ENCODE peak calls at places on chromosomes 2 and 18, in six cellular contexts. One of them, this sample, is unnamed.

GRCh38 chr2:133819906-133820305 is 251.6 kb upstream of the NCKAP5 start:
- DNase-seq in neuronal stem cell: no peak
- DNase-seq in suprapubic skin: no peak
- DNase-seq in heart left ventricle: no peak
- DNase-seq in IMR-90: no peak
- DNase-seq in Peyer's patch: no peak
- DNase-seq in this sample: no peak

GRCh38 chr18:77071711-77072292 is 60.8 kb downstream of the MBP start:
- DNase-seq in neuronal stem cell: no peak
- DNase-seq in heart left ventricle: peak; percentile 60
- DNase-seq in Peyer's patch: no peak
- DNase-seq in suprapubic skin: no peak
- DNase-seq in IMR-90: peak; percentile 100
- DNase-seq in this sample: no peak

GRCh38 chr2:191204443-191204842 is 40.8 kb upstream of the MYO1B start:
- DNase-seq in heart left ventricle: no peak
- DNase-seq in neuronal stem cell: no peak
- DNase-seq in IMR-90: no peak
- DNase-seq in suprapubic skin: no peak
- DNase-seq in Peyer's patch: no peak
- DNase-seq in this sample: no peak

GRCh38 chr2:71157124-71157802 is 26.8 kb downstream of the MPHOSPH10 start:
- DNase-seq in IMR-90: peak; percentile 18
- DNase-seq in Peyer's patch: peak; percentile 77
- DNase-seq in heart left ventricle: peak; percentile 49
- DNase-seq in neuronal stem cell: peak; percentile 77
- DNase-seq in suprapubic skin: no peak
- DNase-seq in this sample: peak; percentile 57

GRCh38 chr18:28147674-28148171 is 29.2 kb downstream of the CDH2 start:
- DNase-seq in suprapubic skin: no peak
- DNase-seq in Peyer's patch: no peak
- DNase-seq in heart left ventricle: no peak
- DNase-seq in neuronal stem cell: no peak
- DNase-seq in IMR-90: peak; percentile 85
- DNase-seq in this sample: no peak

GRCh38 chr18:28576941-28577340 is 400.0 kb upstream of the CDH2 start:
- DNase-seq in IMR-90: peak; percentile 5
- DNase-seq in Peyer's patch: no peak
- DNase-seq in suprapubic skin: no peak
- DNase-seq in heart left ventricle: no peak
- DNase-seq in neuronal stem cell: no peak
- DNase-seq in this sample: no peak

GRCh38 chr2:240918258-240919091 is 12.3 kb downstream of the CROCC2 start:
- DNase-seq in IMR-90: no peak
- DNase-seq in neuronal stem cell: no peak
- DNase-seq in heart left ventricle: peak; percentile 17
- DNase-seq in Peyer's patch: peak; percentile 41
- DNase-seq in suprapubic skin: peak; percentile 54
- DNase-seq in this sample: peak; percentile 4

GRCh38 chr2:151097118-151097517 is 164.5 kb downstream of the RBM43 start:
- DNase-seq in Peyer's patch: no peak
- DNase-seq in IMR-90: peak; percentile 44
- DNase-seq in suprapubic skin: no peak
- DNase-seq in neuronal stem cell: no peak
- DNase-seq in heart left ventricle: no peak
- DNase-seq in this sample: no peak

GRCh38 chr2:121210691-121211090 is 74.3 kb downstream of the TFCP2L1 start:
- DNase-seq in suprapubic skin: no peak
- DNase-seq in IMR-90: no peak
- DNase-seq in heart left ventricle: peak; percentile 22
- DNase-seq in Peyer's patch: peak; percentile 81
- DNase-seq in neuronal stem cell: no peak
- DNase-seq in this sample: peak; percentile 71

GRCh38 chr2:58131191-58132011 is 84.8 kb downstream of the VRK2 start:
- DNase-seq in suprapubic skin: no peak
- DNase-seq in Peyer's patch: no peak
- DNase-seq in IMR-90: peak; percentile 63
- DNase-seq in heart left ventricle: peak; percentile 38
- DNase-seq in neuronal stem cell: no peak
- DNase-seq in this sample: no peak

GRCh38 chr18:37565985-37566478 is 434 bp upstream of the CELF4 start:
- DNase-seq in Peyer's patch: no peak
- DNase-seq in suprapubic skin: no peak
- DNase-seq in neuronal stem cell: peak; percentile 63
- DNase-seq in heart left ventricle: peak; percentile 66
- DNase-seq in IMR-90: peak; percentile 5
- DNase-seq in this sample: peak; percentile 76

GRCh38 chr18:23716516-23716915 is 27.3 kb downstream of the LAMA3 start:
- DNase-seq in heart left ventricle: no peak
- DNase-seq in IMR-90: peak; percentile 88
- DNase-seq in suprapubic skin: no peak
- DNase-seq in neuronal stem cell: no peak
- DNase-seq in Peyer's patch: no peak
- DNase-seq in this sample: no peak

GRCh38 chr2:98543214-98543613 is 65.1 kb downstream of the COA5 start:
- DNase-seq in neuronal stem cell: no peak
- DNase-seq in heart left ventricle: no peak
- DNase-seq in Peyer's patch: no peak
- DNase-seq in IMR-90: no peak
- DNase-seq in suprapubic skin: no peak
- DNase-seq in this sample: no peak

GRCh38 chr18:26312196-26312595 is 86.0 kb downstream of the TAF4B start:
- DNase-seq in neuronal stem cell: peak; percentile 8
- DNase-seq in suprapubic skin: no peak
- DNase-seq in Peyer's patch: no peak
- DNase-seq in heart left ventricle: no peak
- DNase-seq in IMR-90: no peak
- DNase-seq in this sample: no peak

GRCh38 chr2:1721706-1722483 is 22.4 kb downstream of the PXDN start:
- DNase-seq in heart left ventricle: no peak
- DNase-seq in suprapubic skin: no peak
- DNase-seq in Peyer's patch: no peak
- DNase-seq in neuronal stem cell: no peak
- DNase-seq in IMR-90: peak; percentile 91
- DNase-seq in this sample: no peak

GRCh38 chr2:150520887-150521664 is 33.6 kb upstream of the RND3 start:
- DNase-seq in suprapubic skin: no peak
- DNase-seq in heart left ventricle: no peak
- DNase-seq in IMR-90: peak; percentile 83
- DNase-seq in Peyer's patch: no peak
- DNase-seq in neuronal stem cell: no peak
- DNase-seq in this sample: no peak

GRCh38 chr2:123715467-123715982 is 309.6 kb upstream of the CNTNAP5 start:
- DNase-seq in neuronal stem cell: no peak
- DNase-seq in Peyer's patch: no peak
- DNase-seq in heart left ventricle: no peak
- DNase-seq in suprapubic skin: no peak
- DNase-seq in IMR-90: no peak
- DNase-seq in this sample: no peak

GRCh38 chr2:224145751-224146355 is 106.8 kb upstream of the SERPINE2 start:
- DNase-seq in Peyer's patch: peak; percentile 76
- DNase-seq in IMR-90: peak; percentile 80
- DNase-seq in heart left ventricle: no peak
- DNase-seq in neuronal stem cell: no peak
- DNase-seq in suprapubic skin: no peak
- DNase-seq in this sample: peak; percentile 16

GRCh38 chr2:200356794-200357472 is 50.4 kb downstream of the SPATS2L start:
- DNase-seq in IMR-90: peak; percentile 78
- DNase-seq in Peyer's patch: no peak
- DNase-seq in neuronal stem cell: no peak
- DNase-seq in suprapubic skin: no peak
- DNase-seq in heart left ventricle: no peak
- DNase-seq in this sample: no peak

GRCh38 chr2:241874277-241874925 is 4.9 kb downstream of the RTP5 start:
- DNase-seq in Peyer's patch: no peak
- DNase-seq in IMR-90: no peak
- DNase-seq in heart left ventricle: no peak
- DNase-seq in suprapubic skin: no peak
- DNase-seq in neuronal stem cell: no peak
- DNase-seq in this sample: no peak

GRCh38 chr2:162256621-162257020 is 13.4 kb upstream of the FAP start:
- DNase-seq in Peyer's patch: no peak
- DNase-seq in neuronal stem cell: no peak
- DNase-seq in suprapubic skin: no peak
- DNase-seq in IMR-90: peak; percentile 37
- DNase-seq in heart left ventricle: no peak
- DNase-seq in this sample: no peak

DNA sequence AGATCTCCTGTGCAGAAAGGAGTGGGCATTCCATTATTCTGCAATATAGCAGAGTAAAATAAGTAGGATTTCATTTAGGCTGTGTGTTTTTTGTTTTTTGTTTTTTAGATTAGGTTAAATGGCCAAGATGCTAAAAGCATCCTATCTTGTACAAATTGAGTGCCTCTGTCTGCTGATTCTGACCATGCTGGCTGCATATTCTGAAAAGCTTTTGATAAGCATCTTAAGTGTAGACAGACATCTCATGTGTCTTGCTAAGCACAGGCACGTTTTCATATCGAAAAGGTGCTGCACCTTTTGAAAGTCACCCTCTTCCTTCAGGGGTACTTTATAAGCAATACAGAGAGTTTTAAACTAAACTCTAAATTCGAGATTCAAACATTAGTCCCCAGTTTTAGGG is 74.0 kb upstream of the BCL11A start:
- DNase-seq in IMR-90: no peak
- DNase-seq in heart left ventricle: no peak
- DNase-seq in suprapubic skin: no peak
- DNase-seq in Peyer's patch: no peak
- DNase-seq in neuronal stem cell: no peak
- DNase-seq in this sample: no peak
- H3K4me3 ChIP-seq in IMR-90: no peak overlapping the region
- H3K4me3 ChIP-seq in heart left ventricle: no peak overlapping the region
- H3K4me3 ChIP-seq in suprapubic skin: no peak overlapping the region
- H3K4me3 ChIP-seq in Peyer's patch: no peak overlapping the region
- H3K4me3 ChIP-seq in neuronal stem cell: no peak overlapping the region
- H3K4me3 ChIP-seq in this sample: no peak overlapping the region

GRCh38 chr18:54829856-54830255 is 1.6 kb downstream of the RAB27B start:
- DNase-seq in Peyer's patch: no peak
- DNase-seq in suprapubic skin: no peak
- DNase-seq in IMR-90: no peak
- DNase-seq in heart left ventricle: no peak
- DNase-seq in neuronal stem cell: no peak
- DNase-seq in this sample: no peak

GRCh38 chr18:54825626-54826344 is 2.5 kb upstream of the RAB27B start:
- DNase-seq in neuronal stem cell: no peak
- DNase-seq in heart left ventricle: no peak
- DNase-seq in Peyer's patch: no peak
- DNase-seq in suprapubic skin: no peak
- DNase-seq in IMR-90: no peak
- DNase-seq in this sample: no peak

GRCh38 chr18:54830260-54830659 is 2.0 kb downstream of the RAB27B start:
- DNase-seq in neuronal stem cell: no peak
- DNase-seq in suprapubic skin: no peak
- DNase-seq in IMR-90: no peak
- DNase-seq in Peyer's patch: no peak
- DNase-seq in heart left ventricle: no peak
- DNase-seq in this sample: no peak

GRCh38 chr18:54828290-54828871 is at the start of gene RAB27B:
- DNase-seq in neuronal stem cell: peak; percentile 76
- DNase-seq in IMR-90: peak; percentile 85
- DNase-seq in heart left ventricle: peak; percentile 35
- DNase-seq in Peyer's patch: peak; percentile 91
- DNase-seq in suprapubic skin: peak; percentile 84
- DNase-seq in this sample: peak; percentile 72

DNA sequence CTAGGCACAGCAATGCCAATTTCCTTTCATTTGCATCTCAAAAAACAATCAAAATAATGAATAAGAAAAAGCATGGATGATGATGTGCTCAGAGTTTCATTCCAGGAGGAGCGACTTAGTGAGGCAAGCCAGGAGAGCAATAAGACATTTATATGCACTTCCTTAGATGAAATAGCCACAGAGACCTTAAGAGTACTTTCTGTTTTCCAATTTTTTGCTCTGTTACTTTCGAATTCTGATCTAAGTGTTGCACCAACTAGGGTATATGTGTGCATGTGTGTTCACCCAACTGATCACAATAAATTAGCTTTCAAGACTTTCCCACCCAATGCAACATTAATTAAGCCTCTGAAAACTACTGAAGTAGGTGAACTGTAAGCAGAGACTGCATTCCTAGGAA is 709 bp downstream of the RAB27B start:
- DNase-seq in neuronal stem cell: no peak
- DNase-seq in IMR-90: no peak
- DNase-seq in heart left ventricle: no peak
- DNase-seq in Peyer's patch: no peak
- DNase-seq in suprapubic skin: no peak
- DNase-seq in this sample: no peak
- H3K4me3 ChIP-seq in neuronal stem cell: no peak overlapping the region
- H3K4me3 ChIP-seq in IMR-90: peak overlapping the region; percentile 57
- H3K4me3 ChIP-seq in heart left ventricle: peak overlapping the region; percentile 43
- H3K4me3 ChIP-seq in Peyer's patch: peak overlapping the region; percentile 37
- H3K4me3 ChIP-seq in suprapubic skin: peak overlapping the region; percentile 56
- H3K4me3 ChIP-seq in this sample: peak overlapping the region; percentile 51

GRCh38 chr18:58536187-58536516 is 92.7 kb downstream of the ALPK2 start:
- DNase-seq in heart left ventricle: no peak
- DNase-seq in neuronal stem cell: no peak
- DNase-seq in Peyer's patch: no peak
- DNase-seq in suprapubic skin: no peak
- DNase-seq in IMR-90: no peak
- DNase-seq in this sample: no peak
- H3K4me3 ChIP-seq in heart left ventricle: no peak overlapping the region
- H3K4me3 ChIP-seq in neuronal stem cell: no peak overlapping the region
- H3K4me3 ChIP-seq in Peyer's patch: no peak overlapping the region
- H3K4me3 ChIP-seq in suprapubic skin: no peak overlapping the region
- H3K4me3 ChIP-seq in IMR-90: no peak overlapping the region
- H3K4me3 ChIP-seq in this sample: no peak overlapping the region

GRCh38 chr2:183026424-183026823 is 11.8 kb downstream of the NCKAP1 start:
- DNase-seq in heart left ventricle: no peak
- DNase-seq in suprapubic skin: no peak
- DNase-seq in neuronal stem cell: no peak
- DNase-seq in Peyer's patch: no peak
- DNase-seq in IMR-90: no peak
- DNase-seq in this sample: no peak

GRCh38 chr2:183025993-183026392 is 12.3 kb downstream of the NCKAP1 start:
- DNase-seq in neuronal stem cell: no peak
- DNase-seq in Peyer's patch: no peak
- DNase-seq in suprapubic skin: no peak
- DNase-seq in heart left ventricle: no peak
- DNase-seq in IMR-90: no peak
- DNase-seq in this sample: no peak

GRCh38 chr2:183027443-183027842 is 10.8 kb downstream of the NCKAP1 start:
- DNase-seq in suprapubic skin: no peak
- DNase-seq in IMR-90: no peak
- DNase-seq in heart left ventricle: no peak
- DNase-seq in Peyer's patch: no peak
- DNase-seq in neuronal stem cell: no peak
- DNase-seq in this sample: no peak

GRCh38 chr2:183022711-183023110 is 15.5 kb downstream of the NCKAP1 start:
- DNase-seq in heart left ventricle: no peak
- DNase-seq in suprapubic skin: no peak
- DNase-seq in neuronal stem cell: no peak
- DNase-seq in Peyer's patch: no peak
- DNase-seq in IMR-90: no peak
- DNase-seq in this sample: no peak

DNA sequence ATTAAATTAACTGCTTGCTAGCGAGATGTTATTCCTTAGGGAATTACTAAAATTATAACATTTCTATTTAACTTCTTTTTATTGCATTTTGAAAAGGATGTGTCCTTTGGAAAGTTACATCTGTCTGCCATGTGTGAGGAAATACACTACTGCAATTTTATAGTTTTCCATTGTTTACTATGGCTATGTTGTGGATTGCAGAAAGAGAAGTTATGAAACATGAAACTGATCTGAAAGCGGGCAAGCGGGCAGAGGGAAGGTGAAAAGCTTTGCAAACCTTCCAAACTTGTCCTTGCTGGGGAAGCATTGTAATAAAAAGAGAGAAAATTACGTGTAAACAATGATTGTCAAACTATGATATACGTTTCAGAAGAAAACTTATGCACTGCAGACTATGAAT is 13.6 kb downstream of the NCKAP1 start:
- DNase-seq in suprapubic skin: no peak
- DNase-seq in heart left ventricle: no peak
- DNase-seq in neuronal stem cell: no peak
- DNase-seq in IMR-90: peak; percentile 35
- DNase-seq in Peyer's patch: no peak
- DNase-seq in this sample: no peak
- H3K4me3 ChIP-seq in suprapubic skin: no peak overlapping the region
- H3K4me3 ChIP-seq in heart left ventricle: no peak overlapping the region
- H3K4me3 ChIP-seq in neuronal stem cell: no peak overlapping the region
- H3K4me3 ChIP-seq in IMR-90: no peak overlapping the region
- H3K4me3 ChIP-seq in Peyer's patch: no peak overlapping the region
- H3K4me3 ChIP-seq in this sample: peak overlapping the region; percentile 12